ENCODE peak calls at places on chromosome 12, in nine cellular contexts. T is H54; C is stimulated activated CD8-positive, alpha-beta memory T cell treated with anti-CD3 and anti-CD28 coated beads, Interleukin-12 subunit alpha, Interleukin-12 subunit beta, amount 100 ng/mL, for 4 hours; W is retina; B is caudate nucleus; U is NCI-H82; M is progenitor cell of endocrine pancreas; Y is stimulated activated CD4-positive, alpha-beta T cell treated with anti-CD3 and anti-CD28 coated beads, Interleukin-1b, Interleukin-23, amount 100 ng/mL, for 24 hours; S is activated T-cell treated with anti-CD3 and anti-CD28 coated beads, Interleukin-2, amount 50 U/mL, for 72 hours. H is an unnamed sample.

GRCh38 chr12:117724545-117724944 is 244.2 kb downstream of the KSR2 start:
- DNase-seq in T (no peak), C (no peak), W (no peak), B (no peak), U (no peak), M (no peak), Y (no peak), S (no peak), H (no peak)

GRCh38 chr12:78229491-78230209 is 399.0 kb downstream of the NAV3 start:
- DNase-seq in T (peak), C (no peak), W (peak), B (no peak), U (peak), M (no peak), Y (no peak), S (peak), H (no peak)

GRCh38 chr12:26410686-26411085 is 215.3 kb downstream of the SSPN start:
- DNase-seq in T (no peak), C (no peak), W (no peak), B (no peak), U (no peak), M (no peak), Y (no peak), S (no peak), H (no peak)

GRCh38 chr12:115599251-115599811 is 678.2 kb downstream of the MED13L start:
- DNase-seq in T (no peak), C (no peak), W (peak), B (no peak), U (peak), M (peak), Y (no peak), S (no peak), H (no peak)

GRCh38 chr12:124715121-124715990 is 147.9 kb upstream of the NCOR2 start:
- DNase-seq in T (no peak), C (no peak), W (peak), B (no peak), U (no peak), M (no peak), Y (no peak), S (no peak), H (no peak)

GRCh38 chr12:27951898-27952297 is 20.6 kb downstream of the PTHLH start:
- DNase-seq in T (no peak), C (no peak), W (peak), B (no peak), U (no peak), M (no peak), Y (no peak), S (no peak), H (no peak)

GRCh38 chr12:48615681-48616080 is 45.8 kb upstream of the LALBA start:
- DNase-seq in T (no peak), C (no peak), W (no peak), B (no peak), U (no peak), M (no peak), Y (no peak), S (no peak), H (no peak)

GRCh38 chr12:80001562-80001961 is 66.7 kb upstream of the PPP1R12A start:
- DNase-seq in T (no peak), C (no peak), W (no peak), B (no peak), U (no peak), M (no peak), Y (no peak), S (no peak), H (no peak)

GRCh38 chr12:48934312-48934706 is 9.0 kb upstream of the FKBP11 start:
- DNase-seq in T (no peak), C (no peak), W (no peak), B (no peak), U (peak), M (no peak), Y (no peak), S (no peak), H (no peak)

GRCh38 chr12:75177997-75178396 is 31.6 kb downstream of the KCNC2 start:
- DNase-seq in T (peak), C (no peak), W (no peak), B (no peak), U (no peak), M (no peak), Y (no peak), S (no peak), H (no peak)

GRCh38 chr12:93226356-93226755 is 151.4 kb upstream of the NUDT4 start:
- DNase-seq in T (no peak), C (no peak), W (no peak), B (no peak), U (no peak), M (no peak), Y (no peak), S (no peak), H (no peak)

GRCh38 chr12:68612245-68612644 is 1.5 kb downstream of the RAP1B start:
- DNase-seq in T (no peak), C (no peak), W (no peak), B (no peak), U (no peak), M (no peak), Y (no peak), S (no peak), H (no peak)

GRCh38 chr12:101327547-101327946 is 47.6 kb downstream of the UTP20 start:
- DNase-seq in T (no peak), C (no peak), W (no peak), B (no peak), U (no peak), M (no peak), Y (no peak), S (no peak), H (no peak)

GRCh38 chr12:32252199-32253073 is 145.8 kb downstream of the BICD1 start:
- DNase-seq in T (no peak), C (no peak), W (peak), B (no peak), U (peak), M (no peak), Y (no peak), S (no peak), H (no peak)

GRCh38 chr12:69243099-69244084 is 4.0 kb downstream of the CPSF6 start:
- DNase-seq in T (no peak), C (no peak), W (no peak), B (no peak), U (no peak), M (no peak), Y (no peak), S (no peak), H (no peak)

GRCh38 chr12:2958432-2959193 is 584 bp upstream of the TEAD4 start:
- DNase-seq in T (peak), C (no peak), W (peak), B (no peak), U (peak), M (no peak), Y (no peak), S (no peak), H (no peak)

GRCh38 chr12:92538970-92539749 is 163.6 kb upstream of the PLEKHG7 start:
- DNase-seq in T (peak), C (no peak), W (no peak), B (no peak), U (no peak), M (no peak), Y (peak), S (no peak), H (no peak)

GRCh38 chr12:117012189-117012805 is 86.9 kb downstream of the TESC start:
- DNase-seq in T (no peak), C (no peak), W (no peak), B (no peak), U (no peak), M (no peak), Y (no peak), S (no peak), H (no peak)

GRCh38 chr12:124622326-124622725 is 54.9 kb upstream of the NCOR2 start:
- DNase-seq in T (no peak), C (no peak), W (no peak), B (no peak), U (no peak), M (no peak), Y (no peak), S (no peak), H (no peak)

GRCh38 chr12:68403296-68403695 is 71.1 kb upstream of the MDM1 start:
- DNase-seq in T (no peak), C (no peak), W (no peak), B (no peak), U (no peak), M (no peak), Y (no peak), S (no peak), H (no peak)

GRCh38 chr12:65961731-65962130 is 137.4 kb downstream of the HMGA2 start:
- DNase-seq in T (no peak), C (no peak), W (peak), B (no peak), U (no peak), M (no peak), Y (no peak), S (no peak), H (no peak)

GRCh38 chr12:86312258-86312657 is 56.1 kb upstream of the MGAT4C start:
- DNase-seq in T (no peak), C (no peak), W (no peak), B (no peak), U (no peak), M (no peak), Y (no peak), S (no peak), H (no peak)

GRCh38 chr12:79422060-79422812 is 268.5 kb downstream of the PAWR start:
- DNase-seq in T (no peak), C (no peak), W (no peak), B (no peak), U (no peak), M (no peak), Y (no peak), S (no peak), H (no peak)

GRCh38 chr12:132507656-132508055 is 17.7 kb downstream of the FBRSL1 start:
- DNase-seq in T (no peak), C (no peak), W (no peak), B (no peak), U (peak), M (no peak), Y (no peak), S (no peak), H (no peak)

GRCh38 chr12:31594681-31595080 is 3.7 kb upstream of the DENND5B start:
- DNase-seq in T (no peak), C (no peak), W (no peak), B (no peak), U (peak), M (no peak), Y (no peak), S (no peak), H (no peak)

GRCh38 chr12:104952816-104953215 is 5.3 kb downstream of the SLC41A2 start:
- DNase-seq in T (no peak), C (no peak), W (no peak), B (no peak), U (peak), M (no peak), Y (no peak), S (no peak), H (no peak)

GRCh38 chr12:66176525-66176924 is 6.7 kb upstream of the TMBIM4 start:
- DNase-seq in T (no peak), C (no peak), W (no peak), B (no peak), U (no peak), M (no peak), Y (no peak), S (no peak), H (no peak)

GRCh38 chr12:80846930-80847329 is 90.8 kb downstream of the LIN7A start:
- DNase-seq in T (no peak), C (no peak), W (no peak), B (no peak), U (no peak), M (no peak), Y (no peak), S (no peak), H (no peak)

GRCh38 chr12:113174461-113175384 is 10.6 kb downstream of the DDX54 start:
- DNase-seq in T (peak), C (peak), W (peak), B (peak), U (peak), M (peak), Y (peak), S (peak), H (peak)

GRCh38 chr12:100741084-100741711 is 53.4 kb upstream of the ANO4 start:
- DNase-seq in T (no peak), C (no peak), W (peak), B (no peak), U (peak), M (no peak), Y (no peak), S (no peak), H (no peak)

GRCh38 chr12:103028881-103029280 is 71.4 kb downstream of the ASCL1 start:
- DNase-seq in T (no peak), C (no peak), W (no peak), B (no peak), U (no peak), M (no peak), Y (no peak), S (no peak), H (no peak)

H was measured in stimulated activated effector memory CD8-positive, alpha-beta T cell treated with anti-CD3 and anti-CD28 coated beads, Interleukin-12 subunit alpha, Interleukin-12 subunit beta, amount 100 ng/mL, for 72 hours.